ENCODE peak calls at places on chromosome 16, in ten cellular contexts. O is cardiac fibroblast; M is tibial nerve; R is activated T-helper 1 cell treated with anti-CD3 and anti-CD28 coated beads, Interleukin-12 subunit alpha, Interleukin-12 subunit beta, Interleukin-2, Interleukin-4 antibody, amounts not matched to agents 30 ng/mL and 10 ng/mL and 1 ng/mL, durations not matched to agents 14 hours and 24 hours and 36 hours; E is substantia nigra; Q is H9; U is neuronal stem cell; V is frontal cortex; C is GM10248; P is breast epithelium. T is an unnamed sample.
A peak's percentile ranks its signal among the peaks of the same experiment; 100 is the strongest.

GRCh38 chr16:56950881-56951771 is 10.6 kb upstream of the CETP start:
- DNase-seq in O (peak; percentile 63), M (no peak), R (peak; percentile 32), E (no peak), Q (peak; percentile 78), U (peak; percentile 24), V (no peak), C (peak; percentile 78), P (no peak), T (peak; percentile 66)

GRCh38 chr16:5007256-5007655 is 26.5 kb downstream of the NAGPA start:
- DNase-seq in O (no peak), M (no peak), R (no peak), E (no peak), Q (no peak), U (no peak), V (no peak), C (no peak), P (no peak), T (no peak)

GRCh38 chr16:2206780-2207433 is 1.7 kb downstream of the MLST8 start:
- DNase-seq in O (no peak), M (no peak), R (no peak), E (no peak), Q (no peak), U (no peak), V (no peak), C (no peak), P (no peak), T (no peak)

GRCh38 chr16:72862090-72862489 is 185.8 kb downstream of the ZFHX3 start:
- DNase-seq in O (no peak), M (no peak), R (no peak), E (no peak), Q (no peak), U (no peak), V (no peak), C (no peak), P (no peak), T (no peak)

GRCh38 chr16:80824623-80825364 is 20.4 kb upstream of the CDYL2 start:
- DNase-seq in O (peak; percentile 81), M (no peak), R (no peak), E (no peak), Q (no peak), U (peak; percentile 59), V (no peak), C (peak; percentile 44), P (no peak), T (peak; percentile 52)

GRCh38 chr16:84501077-84501735 is 3.3 kb downstream of the MEAK7 start:
- DNase-seq in O (no peak), M (no peak), R (no peak), E (no peak), Q (no peak), U (no peak), V (no peak), C (no peak), P (no peak), T (no peak)

GRCh38 chr16:51818342-51818944 is 667.4 kb upstream of the SALL1 start:
- DNase-seq in O (peak; percentile 65), M (no peak), R (no peak), E (no peak), Q (peak; percentile 64), U (peak; percentile 52), V (no peak), C (peak; percentile 11), P (no peak), T (no peak)

GRCh38 chr16:726438-727290 is at the start of the genes CCDC78 and HAGHL:
- DNase-seq in O (peak; percentile 63), M (no peak), R (peak; percentile 38), E (peak; percentile 42), Q (peak; percentile 85), U (no peak), V (peak; percentile 87), C (peak; percentile 81), P (no peak), T (peak; percentile 65)

GRCh38 chr16:67939507-67940435 is 3.1 kb upstream of the PSMB10 start:
- DNase-seq in O (no peak), M (no peak), R (no peak), E (no peak), Q (no peak), U (no peak), V (no peak), C (no peak), P (no peak), T (no peak)